ENCODE peak calls at places on chromosome 16, in five cellular contexts. E, Z, A, V and M are unnamed samples.

GRCh38 chr16:47731252-47731651 is 270.1 kb downstream of the PHKB start:
- DNase-seq in Z (no peak), E (peak; percentile 92), A (peak; percentile 99), V (no peak), M (peak; percentile 100)

GRCh38 chr16:9099131-9099625 is 7.7 kb downstream of the HAPSTR1 start:
- DNase-seq in Z (no peak), V (no peak), E (peak; percentile 67), A (peak; percentile 56), M (peak; percentile 46)

GRCh38 chr16:58018803-58019202 is 6.8 kb upstream of the MMP15 start:
- DNase-seq in Z (no peak), A (no peak), V (no peak), E (no peak), M (no peak)

GRCh38 chr16:3618782-3619166 is 7.4 kb upstream of the SLX4 start:
- DNase-seq in E (peak; percentile 79), V (no peak), Z (no peak), A (no peak), M (no peak)

GRCh38 chr16:75042423-75043174 is 43.8 kb downstream of the ZNRF1 start:
- DNase-seq in V (no peak), E (no peak), A (no peak), Z (no peak), M (no peak)

GRCh38 chr16:84014570-84015327 is 27.8 kb downstream of the SLC38A8 start:
- DNase-seq in E (no peak), A (no peak), V (no peak), Z (no peak), M (no peak)

GRCh38 chr16:979859-980594 is 1.5 kb upstream of the SOX8 start:
- DNase-seq in V (no peak), Z (no peak), E (no peak), A (no peak), M (no peak)

GRCh38 chr16:27429981-27430441 is 28.0 kb downstream of the IL21R start:
- DNase-seq in E (no peak), V (no peak), Z (no peak), A (no peak), M (no peak)

GRCh38 chr16:29311636-29312344 is 94.7 kb downstream of the NPIPB11 start:
- DNase-seq in A (no peak), V (no peak), E (no peak), Z (no peak), M (no peak)

GRCh38 chr16:75226550-75227360 is 8.0 kb downstream of the CTRB1 start:
- DNase-seq in V (no peak), A (no peak), Z (no peak), E (no peak), M (no peak)

GRCh38 chr16:29820271-29820701 is at the start of gene MVP:
- DNase-seq in V (peak; percentile 87), Z (no peak), E (peak; percentile 75), A (peak; percentile 75), M (no peak)

GRCh38 chr16:54015147-54015546 is 271.4 kb downstream of the IRX3 start:
- DNase-seq in E (no peak), A (no peak), Z (no peak), V (no peak), M (no peak)

GRCh38 chr16:85391769-85392583 is 221.1 kb upstream of the GSE1 start:
- DNase-seq in A (no peak), V (peak; percentile 39), E (no peak), Z (no peak), M (no peak)

GRCh38 chr16:50166511-50167500 is 13.7 kb downstream of the TENT4B start:
- DNase-seq in A (no peak), E (peak; percentile 58), V (no peak), Z (no peak), M (no peak)

GRCh38 chr16:89732142-89732917 is 11.0 kb downstream of the ZNF276 start:
- DNase-seq in A (no peak), Z (no peak), E (no peak), V (no peak), M (no peak)

GRCh38 chr16:67027046-67027445 is 1.9 kb upstream of the CBFB start:
- DNase-seq in Z (no peak), V (no peak), A (no peak), E (no peak), M (no peak)

GRCh38 chr16:87006789-87007745 is 310.1 kb downstream of the C16orf95 start:
- DNase-seq in Z (no peak), V (no peak), A (no peak), E (peak; percentile 31), M (no peak)

GRCh38 chr16:71526111-71526998 is at the start of gene CHST4:
- DNase-seq in Z (no peak), E (peak; percentile 68), V (no peak), A (peak; percentile 46), M (peak; percentile 63)

GRCh38 chr16:67541391-67542263 is 13.0 kb downstream of the RIPOR1 start:
- DNase-seq in A (no peak), E (peak; percentile 40), V (no peak), Z (no peak), M (no peak)

GRCh38 chr16:64952177-64952576 is 169.7 kb downstream of the CDH11 start:
- DNase-seq in V (no peak), E (peak; percentile 58), Z (no peak), A (peak; percentile 77), M (peak; percentile 94)

GRCh38 chr16:11806721-11807120 is 9.7 kb upstream of the ZC3H7A start:
- DNase-seq in V (no peak), E (no peak), Z (no peak), A (no peak), M (no peak)

GRCh38 chr16:85536073-85536410 is 77.1 kb upstream of the GSE1 start:
- DNase-seq in E (peak; percentile 54), A (peak; percentile 30), Z (no peak), V (peak; percentile 50), M (no peak)